ENCODE peak calls at places on chromosome 19, in six cellular contexts. X, H, A, E, U and J are unnamed samples.

GRCh38 chr19:41030651-41031050 is 39.6 kb downstream of the CYP2B6 start:
- DNase-seq in U (no peak), H (no peak), E (no peak), X (no peak), A (no peak), J (no peak)

GRCh38 chr19:6218497-6219146 is 61.2 kb downstream of the MLLT1 start:
- DNase-seq in U (peak), H (peak), A (peak), E (peak), X (peak), J (peak)

GRCh38 chr19:7654401-7654800 is 14.4 kb upstream of the RETN start:
- DNase-seq in E (no peak), H (no peak), A (no peak), X (no peak), U (no peak), J (no peak)

GRCh38 chr19:56076413-56076998 is 44.6 kb downstream of the ZNF787 start:
- DNase-seq in U (no peak), X (peak), E (peak), A (peak), H (peak), J (no peak)

GRCh38 chr19:38173324-38174041 is 50.5 kb downstream of the DPF1 start:
- DNase-seq in X (no peak), U (no peak), A (no peak), H (peak), E (no peak), J (no peak)

GRCh38 chr19:19120308-19121156 is 17.7 kb downstream of the TMEM161A start:
- DNase-seq in X (peak), H (peak), A (peak), E (no peak), U (no peak), J (peak)

GRCh38 chr19:45962021-45962420 is 11.6 kb downstream of the NOVA2 start:
- DNase-seq in X (no peak), U (no peak), H (no peak), E (no peak), A (no peak), J (no peak)

GRCh38 chr19:31114585-31114984 is 234.7 kb downstream of the TSHZ3 start:
- DNase-seq in X (no peak), A (no peak), U (no peak), H (no peak), E (no peak), J (no peak)

GRCh38 chr19:33796164-33797100 is at the start of gene KCTD15:
- DNase-seq in E (no peak), H (peak), X (peak), U (no peak), A (no peak), J (no peak)

GRCh38 chr19:54464624-54465266 is 1.2 kb upstream of the LENG9 start:
- DNase-seq in U (peak), E (peak), H (peak), X (peak), A (peak), J (peak)

GRCh38 chr19:45621389-45621788 is 17.8 kb downstream of the EML2 start:
- DNase-seq in U (no peak), E (no peak), H (no peak), X (no peak), A (no peak), J (no peak)

GRCh38 chr19:48370955-48371354 is 6.8 kb downstream of the SYNGR4 start:
- DNase-seq in X (no peak), E (no peak), A (no peak), U (no peak), H (peak), J (no peak)

GRCh38 chr19:48613852-48614435 is 932 bp downstream of the FAM83E start:
- DNase-seq in U (no peak), X (no peak), E (no peak), H (no peak), A (no peak), J (no peak)

GRCh38 chr19:49738242-49738641 is 24.9 kb downstream of the TSKS start:
- DNase-seq in A (no peak), X (no peak), U (no peak), E (no peak), H (no peak), J (no peak)

GRCh38 chr19:40799558-40800338 is 757 bp downstream of the EGLN2 start:
- DNase-seq in A (no peak), E (no peak), X (peak), U (no peak), H (peak), J (peak)

GRCh38 chr19:55018216-55018615 is 19.8 kb downstream of the GP6 start:
- DNase-seq in E (no peak), X (no peak), A (no peak), U (no peak), H (no peak), J (no peak)

GRCh38 chr19:18408053-18408476 is 10.6 kb upstream of the LRRC25 start:
- DNase-seq in H (peak), X (no peak), E (no peak), U (no peak), A (no peak), J (no peak)

GRCh38 chr19:23523863-23524262 is 128.6 kb upstream of the ZNF91 start:
- DNase-seq in H (no peak), E (no peak), U (no peak), A (no peak), X (no peak), J (no peak)

GRCh38 chr19:3607398-3608078 is 863 bp upstream of the TBXA2R start:
- DNase-seq in U (no peak), X (peak), E (no peak), A (no peak), H (peak), J (no peak)

DNA sequence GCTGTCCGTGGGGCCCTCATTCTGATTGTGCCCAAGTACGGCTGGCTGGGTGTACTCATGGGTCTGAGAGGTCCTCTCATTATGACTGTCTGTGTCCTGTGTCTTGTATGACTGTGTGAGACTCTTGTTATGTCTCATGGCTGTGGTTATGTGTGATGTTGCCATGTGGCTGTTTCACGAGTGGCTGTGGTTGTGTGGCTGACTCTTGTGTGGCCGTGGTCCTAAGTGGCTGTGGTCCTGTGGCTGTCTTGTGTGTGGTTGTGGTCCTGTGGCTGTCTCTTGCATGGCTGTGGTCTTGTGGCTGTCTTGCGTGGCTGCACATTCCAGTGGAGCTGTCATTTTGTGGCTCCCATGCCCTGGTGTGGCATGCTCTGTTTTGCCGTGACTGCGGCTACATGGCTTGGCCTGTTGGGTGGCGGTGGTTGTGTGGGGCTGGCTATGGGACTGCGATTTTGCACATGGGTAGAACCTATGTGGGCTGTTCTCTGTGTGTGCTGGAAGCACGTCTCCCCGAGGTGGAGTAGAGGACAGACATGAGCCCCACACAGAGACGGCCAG is 2.5 kb downstream of the LYL1 start:
- DNase-seq in U (no peak), A (no peak), H (no peak), X (no peak), E (no peak), J (no peak)
- TF ChIP-seq EP300 in U (no peak), A (no peak), H (no peak), X (no peak), E (no peak), J (no peak)

GRCh38 chr19:11798391-11799296 is at the start of gene ZNF491:
- DNase-seq in X (peak), H (peak), U (peak), A (peak), E (no peak), J (peak)
- TF ChIP-seq EP300 in X (no peak), H (no peak), U (no peak), A (peak), E (no peak), J (no peak)

DNA sequence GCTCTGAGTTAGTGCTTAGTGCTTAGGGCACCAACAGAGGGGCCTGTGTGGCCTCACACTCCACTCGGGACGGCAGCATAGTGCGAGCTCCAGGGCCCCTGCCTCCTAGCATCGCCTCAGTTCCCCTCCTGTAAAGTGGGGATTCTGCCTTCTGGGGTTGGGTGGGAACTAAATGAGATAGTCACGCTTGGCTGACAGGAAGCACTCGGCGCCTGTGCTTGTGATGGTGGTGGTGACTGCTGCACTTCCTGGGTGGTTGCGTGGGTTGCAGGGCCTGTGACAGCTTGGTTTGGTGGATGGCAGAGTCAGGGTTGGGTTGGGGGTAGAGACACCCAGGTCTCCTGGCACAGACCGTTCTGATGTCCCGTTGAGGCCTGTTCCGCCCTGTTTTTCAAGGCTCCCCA is 7.7 kb downstream of the PLEKHF1 start:
- DNase-seq in H (no peak), X (no peak), A (no peak), E (no peak), U (no peak), J (peak)
- TF ChIP-seq EP300 in H (no peak), X (no peak), A (no peak), E (no peak), U (no peak), J (no peak)

GRCh38 chr19:10719466-10719961 is 1.6 kb downstream of the DNM2 start:
- DNase-seq in E (no peak), X (no peak), A (no peak), U (no peak), H (no peak), J (no peak)

GRCh38 chr19:10720607-10721125 is 2.8 kb downstream of the DNM2 start:
- DNase-seq in X (no peak), A (no peak), H (no peak), U (no peak), E (no peak), J (no peak)

GRCh38 chr19:10718205-10719196 is 622 bp downstream of the DNM2 start:
- DNase-seq in X (peak), E (no peak), U (no peak), H (peak), A (no peak), J (no peak)

GRCh38 chr19:10717054-10717355 is 874 bp upstream of the DNM2 start:
- DNase-seq in X (no peak), U (no peak), E (no peak), A (no peak), H (no peak), J (no peak)

DNA sequence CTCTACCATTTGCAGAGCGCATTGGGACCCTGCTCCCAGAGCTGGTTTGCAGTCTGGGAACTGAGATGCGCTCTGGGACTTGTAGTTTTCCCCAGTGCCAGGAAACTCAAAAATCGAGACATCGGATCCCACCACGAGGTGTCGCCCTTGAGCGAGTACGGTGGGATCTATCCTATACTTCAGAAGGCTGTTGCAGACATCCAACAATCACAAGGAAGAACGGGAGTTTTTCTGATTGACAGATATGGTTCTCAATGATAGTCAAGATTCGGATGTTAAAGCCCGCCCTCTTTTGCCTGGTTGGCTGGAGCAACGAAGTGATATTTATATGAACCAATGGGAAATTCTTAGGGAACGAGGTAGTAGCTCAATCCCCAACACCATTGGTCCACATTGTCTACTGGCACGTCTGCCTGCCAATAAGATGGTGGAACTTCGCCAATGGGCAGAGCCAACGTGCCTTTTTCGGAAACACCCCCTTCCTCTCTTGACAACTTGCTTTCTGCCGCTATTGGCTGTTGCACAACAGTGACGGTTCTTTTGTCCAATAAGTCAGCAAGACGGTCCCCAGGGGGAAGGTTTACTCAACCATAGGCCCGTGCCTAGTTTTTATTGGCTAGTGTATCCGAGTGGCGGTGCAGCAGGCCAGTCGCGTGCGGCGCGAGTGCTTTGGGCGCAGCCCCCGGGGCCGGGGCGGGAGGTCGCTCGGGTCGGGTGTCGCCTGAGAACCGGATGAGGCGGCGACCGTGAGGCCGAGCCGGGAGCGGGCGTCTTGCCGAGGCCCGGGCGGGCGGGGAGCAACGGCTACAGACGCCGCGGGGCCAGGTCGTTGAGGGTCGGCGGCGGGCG is at the start of gene DNM2:
- DNase-seq in E (peak), U (peak), A (peak), X (peak), H (peak), J (peak)
- TF ChIP-seq EP300 in E (no peak), U (no peak), A (peak), X (no peak), H (no peak), J (no peak)

GRCh38 chr19:2427323-2428026 is at the start of gene TIMM13:
- DNase-seq in H (peak), E (peak), U (peak), A (peak), X (peak), J (peak)
- TF ChIP-seq EP300 in H (no peak), E (no peak), U (no peak), A (peak), X (no peak), J (no peak)

GRCh38 chr19:13849277-13849676 is 27.7 kb upstream of the NANOS3 start:
- DNase-seq in X (no peak), H (no peak), U (no peak), E (no peak), A (no peak), J (no peak)

GRCh38 chr19:13847900-13848677 is 28.8 kb upstream of the NANOS3 start:
- DNase-seq in A (no peak), U (no peak), H (peak), X (no peak), E (no peak), J (no peak)

GRCh38 chr19:13848811-13849241 is 28.1 kb upstream of the NANOS3 start:
- DNase-seq in X (no peak), A (no peak), U (no peak), H (no peak), E (no peak), J (no peak)

GRCh38 chr19:13849991-13850909 is 26.7 kb upstream of the NANOS3 start:
- DNase-seq in A (peak), H (peak), X (peak), E (no peak), U (no peak), J (peak)

GRCh38 chr19:13850910-13851753 is 25.8 kb upstream of the NANOS3 start:
- DNase-seq in E (no peak), H (peak), A (peak), X (peak), U (peak), J (peak)
- TF ChIP-seq EP300 in E (peak), H (peak), A (peak), X (no peak), U (peak), J (peak)

GRCh38 chr19:4878491-4878968 is 11.1 kb upstream of the PLIN3 start:
- DNase-seq in A (no peak), E (no peak), H (no peak), U (no peak), X (no peak), J (no peak)
- TF ChIP-seq EP300 in A (peak), E (no peak), H (no peak), U (no peak), X (no peak), J (no peak)

GRCh38 chr19:8681345-8682021 is 17.1 kb downstream of the ACTL9 start:
- DNase-seq in A (no peak), E (no peak), U (no peak), X (no peak), H (no peak), J (no peak)
- TF ChIP-seq EP300 in A (no peak), E (no peak), U (no peak), X (no peak), H (no peak), J (no peak)

DNA sequence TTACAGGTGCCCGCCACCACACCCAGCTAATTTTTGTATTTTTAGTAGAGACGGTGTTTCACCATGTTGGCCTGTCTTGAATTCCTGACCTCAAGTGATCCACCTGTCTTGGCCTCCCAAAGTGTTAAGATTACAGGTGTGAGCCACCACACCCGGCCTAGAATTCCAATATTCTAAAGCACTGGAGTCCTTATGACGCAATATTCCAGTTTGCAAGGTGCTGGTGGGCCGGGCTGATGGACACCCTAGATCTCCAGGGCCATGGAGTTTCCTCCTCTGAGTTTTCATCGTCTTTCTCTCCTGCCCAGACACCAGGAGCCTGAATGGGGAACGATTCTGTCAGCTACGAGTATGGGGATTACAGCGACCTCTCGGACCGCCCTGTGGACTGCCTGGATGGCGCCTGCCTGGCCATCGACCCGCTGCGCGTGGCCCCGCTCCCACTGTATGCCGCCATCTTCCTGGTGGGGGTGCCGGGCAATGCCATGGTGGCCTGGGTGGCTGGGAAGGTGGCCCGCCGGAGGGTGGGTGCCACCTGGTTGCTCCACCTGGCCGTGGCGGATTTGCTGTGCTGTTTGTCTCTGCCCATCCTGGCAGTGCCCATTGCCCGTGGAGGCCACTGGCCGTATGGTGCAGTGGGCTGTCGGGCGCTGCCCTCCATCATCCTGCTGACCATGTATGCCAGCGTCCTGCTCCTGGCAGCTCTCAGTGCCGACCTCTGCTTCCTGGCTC is 8.5 kb upstream of the DHX34 start:
- DNase-seq in H (no peak), U (no peak), A (no peak), X (no peak), E (no peak), J (no peak)
- TF ChIP-seq EP300 in H (no peak), U (no peak), A (no peak), X (no peak), E (no peak), J (no peak)